ENCODE peak calls at places on chromosome 20, in five cellular contexts. T is Right ventricle myocardium superior, D is fibroblast of lung, V is ovary, C is HEK293T. J is an unnamed sample.

GRCh38 chr20:47266847-47267515 is 89.5 kb downstream of the ZMYND8 start:
- DNase-seq in V (no peak), T (no peak), D (no peak), C (no peak), J (no peak)

GRCh38 chr20:10521068-10521834 is 86.1 kb downstream of the SLX4IP start:
- DNase-seq in D (peak), T (no peak), C (no peak), V (no peak), J (peak)

GRCh38 chr20:43220612-43221011 is 30.9 kb upstream of the PTPRT start:
- DNase-seq in C (no peak), V (no peak), D (peak), T (no peak), J (peak)

GRCh38 chr20:21510414-21510971 is 3.4 kb downstream of the NKX2-2 start:
- DNase-seq in V (no peak), C (no peak), D (peak), T (no peak), J (no peak)

GRCh38 chr20:45293041-45294002 is 13.3 kb upstream of the RBPJL start:
- DNase-seq in V (peak), T (peak), D (peak), C (peak), J (peak)

GRCh38 chr20:51767867-51768758 is at the start of gene ATP9A:
- DNase-seq in V (peak), T (peak), C (peak), D (peak), J (no peak)

GRCh38 chr20:57660510-57661199 is 40.4 kb upstream of the ZBP1 start:
- DNase-seq in D (no peak), T (peak), V (no peak), C (no peak), J (no peak)

GRCh38 chr20:14775778-14776177 is 438.4 kb upstream of the FLRT3 start:
- DNase-seq in C (no peak), T (no peak), D (peak), V (peak), J (peak)

GRCh38 chr20:30511322-30512030 is 746.0 kb upstream of the DEFB115 start:
- DNase-seq in T (no peak), V (no peak), C (no peak), D (no peak), J (no peak)

GRCh38 chr20:50298554-50299324 is 108.1 kb downstream of the CEBPB start:
- DNase-seq in V (peak), T (peak), D (no peak), C (no peak), J (peak)

GRCh38 chr20:63284981-63285524 is 7.9 kb upstream of the COL20A1 start:
- DNase-seq in V (no peak), T (no peak), C (no peak), D (no peak), J (no peak)

GRCh38 chr20:60203451-60203850 is 245.2 kb downstream of the CDH26 start:
- DNase-seq in V (no peak), T (no peak), C (no peak), D (peak), J (peak)

GRCh38 chr20:38304845-38305447 is 990 bp downstream of the BPI start:
- DNase-seq in D (no peak), V (peak), T (peak), C (peak), J (peak)

GRCh38 chr20:39338977-39339376 is 376.8 kb downstream of the DHX35 start:
- DNase-seq in D (peak), T (no peak), V (no peak), C (no peak), J (no peak)

GRCh38 chr20:43189614-43190331 is at the start of gene PTPRT:
- DNase-seq in C (no peak), T (no peak), D (no peak), V (no peak), J (no peak)

GRCh38 chr20:32208499-32209154 is 947 bp downstream of the POFUT1 start:
- DNase-seq in C (no peak), V (no peak), T (no peak), D (no peak), J (no peak)